ENCODE peak calls at places on chromosomes 4 and X, in six cellular contexts. F is right lobe of liver; D is CD8-positive, alpha-beta memory T cell; N is tibial artery; M is cardiac muscle cell; A is psoas muscle. O is an unnamed sample.

GRCh38 chr4:177190995-177191568 is 118.6 kb upstream of the NEIL3 start:
- DNase-seq in A (no peak), F (no peak), M (no peak), D (no peak), N (no peak), O (no peak)

GRCh38 chr4:120066182-120066524 is 495 bp downstream of the MAD2L1 start:
- DNase-seq in A (no peak), D (no peak), N (no peak), F (no peak), M (peak; percentile 20), O (no peak)

GRCh38 chrX:47247206-47247998 is 14.6 kb downstream of the USP11 start:
- DNase-seq in N (no peak), M (no peak), A (no peak), F (no peak), D (no peak), O (no peak)

GRCh38 chr4:130403221-130403620 is 1307.3 kb downstream of the C4orf33 start:
- DNase-seq in D (no peak), A (no peak), N (no peak), F (no peak), M (no peak), O (no peak)

GRCh38 chrX:47501226-47502071 is 18.4 kb upstream of the ZNF41 start:
- DNase-seq in N (no peak), M (peak; percentile 18), A (no peak), D (no peak), F (no peak), O (no peak)

GRCh38 chrX:105299286-105299685 is 78.8 kb upstream of the TEX13A start:
- DNase-seq in N (no peak), D (no peak), M (no peak), F (no peak), A (no peak), O (no peak)

GRCh38 chr4:2469192-2469984 is 482 bp downstream of the RNF4 start:
- DNase-seq in M (peak; percentile 62), N (no peak), D (peak; percentile 67), F (peak; percentile 62), A (peak; percentile 43), O (peak; percentile 85)

GRCh38 chr4:178976861-178977260 is 1534.6 kb upstream of the AGA start:
- DNase-seq in N (no peak), D (no peak), F (no peak), A (no peak), M (no peak), O (no peak)

GRCh38 chr4:119581480-119581879 is 47.1 kb downstream of the PDE5A start:
- DNase-seq in M (no peak), N (no peak), A (no peak), F (no peak), D (no peak), O (no peak)

GRCh38 chrX:74535211-74535621 is 79.2 kb downstream of the RLIM start:
- DNase-seq in M (peak; percentile 61), F (no peak), A (no peak), N (no peak), D (no peak), O (no peak)

GRCh38 chr4:47704693-47705325 is 133.1 kb downstream of the CORIN start:
- DNase-seq in A (no peak), M (peak; percentile 83), D (no peak), F (peak; percentile 49), N (no peak), O (no peak)

GRCh38 chr4:25702848-25703247 is 47.2 kb downstream of the SLC34A2 start:
- DNase-seq in A (peak; percentile 15), M (peak; percentile 32), F (no peak), N (no peak), D (no peak), O (no peak)

GRCh38 chr4:154741877-154742851 is 1.6 kb upstream of the LRAT start:
- DNase-seq in D (no peak), M (peak; percentile 59), N (no peak), A (no peak), F (no peak), O (no peak)

GRCh38 chr4:144190009-144190408 is 49.5 kb upstream of the GYPA start:
- DNase-seq in D (no peak), A (no peak), F (no peak), N (no peak), M (no peak), O (no peak)

DNA sequence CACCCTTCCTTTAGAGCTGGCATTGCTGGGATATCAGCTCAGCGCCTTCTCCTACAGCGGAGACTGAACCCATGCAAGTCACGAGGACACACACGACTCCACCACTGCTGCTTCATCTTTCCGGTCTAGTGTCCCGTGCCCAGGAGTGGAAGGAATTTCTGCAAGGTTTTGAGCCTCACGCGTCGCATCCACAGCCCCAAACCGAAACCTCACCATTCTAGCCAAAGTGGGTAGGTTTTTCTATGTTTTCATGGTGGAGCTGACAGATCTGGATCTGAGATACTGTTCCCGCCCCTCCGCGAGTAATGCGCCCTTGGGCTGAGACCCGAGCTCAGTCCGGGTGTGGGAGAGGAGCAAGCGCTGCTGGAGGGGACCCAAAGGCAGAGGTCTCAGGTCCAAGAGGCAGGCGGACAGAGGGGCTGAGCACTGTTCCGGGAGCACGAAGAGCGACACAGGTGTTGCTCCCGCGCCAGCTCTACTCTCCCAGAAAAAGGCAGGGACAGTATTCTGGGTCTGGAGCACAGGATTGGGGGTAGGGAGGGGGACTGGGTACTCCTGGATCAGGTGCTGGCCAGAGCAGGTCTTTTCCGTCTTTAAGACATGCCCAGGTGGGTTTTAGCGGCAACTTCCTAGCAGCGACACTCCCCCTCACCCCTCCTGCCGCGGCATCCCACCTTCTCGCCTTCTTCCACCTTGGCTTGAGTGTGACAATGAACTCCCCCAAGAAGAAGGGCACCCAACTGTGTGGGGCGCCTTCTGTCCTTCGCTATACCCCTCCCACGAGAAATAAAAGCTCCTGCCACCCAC is 1.9 kb downstream of the EPHA5 start:
- DNase-seq in N (peak; percentile 62), D (no peak), A (no peak), F (no peak), M (peak; percentile 55), O (no peak)
- H3K4me3 ChIP-seq in N (peak overlapping the region; percentile 47), D (no peak overlapping the region), A (peak overlapping the region; percentile 47), F (no peak overlapping the region), M (peak overlapping the region; percentile 20), O (no peak overlapping the region)

GRCh38 chr4:6935961-6936360 is 26.3 kb downstream of the TBC1D14 start:
- DNase-seq in N (no peak), F (no peak), A (no peak), M (no peak), D (no peak), O (no peak)
- H3K36me3 ChIP-seq in N (no peaks in the 10 kb centered on the region), F (no peaks in the 10 kb centered on the region), A (no peaks in the 10 kb centered on the region), M (no peaks in the 10 kb centered on the region), D (peaks cover 6% of the 10 kb centered on the region), O (no peaks in the 10 kb centered on the region)

DNA sequence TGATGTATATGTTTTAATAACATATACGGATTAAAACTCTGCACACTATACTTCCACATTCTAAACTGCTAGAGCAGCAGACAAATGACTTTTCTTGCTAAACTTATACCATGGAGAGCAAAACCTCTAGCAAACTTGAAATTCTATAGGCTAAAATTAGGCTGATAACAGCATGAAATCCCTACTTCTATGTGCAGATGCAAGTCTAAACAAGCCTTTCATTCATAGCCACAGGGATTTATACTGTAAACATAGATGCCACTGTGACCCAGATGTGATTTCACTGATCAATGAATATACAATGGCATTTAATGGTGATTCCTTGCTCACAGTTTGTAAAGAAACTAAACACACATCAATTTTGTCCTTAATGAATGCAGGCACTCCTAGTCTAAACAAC is 151.0 kb downstream of the ANTXR2 start:
- DNase-seq in D (no peak), M (no peak), N (no peak), A (no peak), F (no peak), O (no peak)
- H3K4me3 ChIP-seq in D (no peak overlapping the region), M (no peak overlapping the region), N (no peak overlapping the region), A (no peak overlapping the region), F (no peak overlapping the region), O (no peak overlapping the region)

GRCh38 chr4:73104695-73105094 is 35.2 kb upstream of the COX18 start:
- DNase-seq in A (no peak), D (no peak), N (no peak), M (no peak), F (no peak), O (no peak)

GRCh38 chr4:73098713-73099112 is 29.2 kb upstream of the COX18 start:
- DNase-seq in M (no peak), N (no peak), A (no peak), F (no peak), D (no peak), O (no peak)

GRCh38 chr4:73109493-73109892 is 40.0 kb upstream of the COX18 start:
- DNase-seq in A (no peak), D (no peak), N (no peak), M (no peak), F (no peak), O (no peak)

GRCh38 chr4:73099143-73099542 is 29.6 kb upstream of the COX18 start:
- DNase-seq in A (no peak), N (no peak), D (no peak), M (no peak), F (no peak), O (no peak)

GRCh38 chr4:73103799-73104503 is 34.4 kb upstream of the COX18 start:
- DNase-seq in N (no peak), A (no peak), M (no peak), D (no peak), F (no peak), O (no peak)
- H3K36me3 ChIP-seq in N (peaks cover 52% of the 10 kb centered on the region), A (peaks cover 95% of the 10 kb centered on the region), M (peaks cover 37% of the 10 kb centered on the region), D (peaks cover 4% of the 10 kb centered on the region), F (peaks cover 7% of the 10 kb centered on the region), O (peaks cover 4% of the 10 kb centered on the region)

GRCh38 chr4:38519671-38520070 is 144.3 kb upstream of the KLF3 start:
- DNase-seq in D (no peak), N (no peak), M (no peak), F (no peak), A (no peak), O (no peak)

GRCh38 chr4:38514465-38515146 is 149.4 kb upstream of the KLF3 start:
- DNase-seq in M (no peak), A (no peak), F (no peak), N (no peak), D (no peak), O (no peak)

GRCh38 chr4:38512840-38513239 is 151.2 kb upstream of the KLF3 start:
- DNase-seq in F (no peak), A (no peak), M (no peak), N (no peak), D (no peak), O (no peak)

GRCh38 chr4:38511702-38512101 is 152.3 kb upstream of the KLF3 start:
- DNase-seq in F (no peak), M (no peak), A (no peak), N (no peak), D (no peak), O (no peak)

GRCh38 chr4:38516194-38516593 is 147.8 kb upstream of the KLF3 start:
- DNase-seq in F (no peak), D (no peak), A (no peak), M (no peak), N (no peak), O (no peak)
- H3K4me3 ChIP-seq in F (no peak overlapping the region), D (no peak overlapping the region), A (no peak overlapping the region), M (no peak overlapping the region), N (no peak overlapping the region), O (no peak overlapping the region)

O was measured in GM06990.